ENCODE peak calls at places on chromosomes 11 and 22, in nine cellular contexts. B, D, O, F, M, C, H, S and A are unnamed samples.

GRCh38 chr11:12581923-12582322 is 92.3 kb upstream of the TEAD1 start:
- DNase-seq in B (no peak), D (peak; percentile 3), O (peak; percentile 38), F (no peak), M (peak; percentile 56), C (no peak), H (no peak), S (no peak), A (no peak)

GRCh38 chr22:44936201-44936600 is 73.6 kb downstream of the PHF21B start:
- DNase-seq in B (no peak), D (no peak), O (no peak), F (no peak), M (no peak), C (no peak), H (no peak), S (no peak), A (no peak)

GRCh38 chr22:36368359-36368983 is 19.3 kb downstream of the MYH9 start:
- DNase-seq in B (no peak), D (peak; percentile 76), O (no peak), F (peak; percentile 81), M (peak; percentile 57), C (peak; percentile 73), H (no peak), S (peak; percentile 77), A (no peak)

GRCh38 chr11:128552783-128553661 is 34.3 kb downstream of the ETS1 start:
- DNase-seq in B (peak; percentile 95), D (no peak), O (no peak), F (no peak), M (no peak), C (no peak), H (no peak), S (no peak), A (peak; percentile 84)

GRCh38 chr22:50729391-50730012 is 8.5 kb upstream of the ACR start:
- DNase-seq in B (no peak), D (no peak), O (no peak), F (no peak), M (no peak), C (peak; percentile 14), H (no peak), S (no peak), A (no peak)

GRCh38 chr22:46262449-46263207 is 515 bp downstream of the PKDREJ start:
- DNase-seq in B (no peak), D (peak; percentile 53), O (no peak), F (no peak), M (no peak), C (peak; percentile 80), H (peak; percentile 90), S (no peak), A (no peak)

GRCh38 chr11:45155058-45155551 is 8.7 kb downstream of the PRDM11 start:
- DNase-seq in B (no peak), D (no peak), O (no peak), F (no peak), M (no peak), C (no peak), H (no peak), S (no peak), A (no peak)

GRCh38 chr22:46766611-46767010 is 4.2 kb downstream of the TBC1D22A start:
- DNase-seq in B (no peak), D (no peak), O (no peak), F (no peak), M (no peak), C (no peak), H (no peak), S (no peak), A (no peak)

GRCh38 chr11:65964906-65965305 is 3.4 kb downstream of the SART1 start:
- DNase-seq in B (no peak), D (no peak), O (no peak), F (no peak), M (no peak), C (no peak), H (no peak), S (no peak), A (no peak)

GRCh38 chr11:35641206-35641885 is 21.2 kb upstream of the TRIM44 start:
- DNase-seq in B (no peak), D (peak; percentile 64), O (no peak), F (no peak), M (no peak), C (no peak), H (no peak), S (no peak), A (no peak)

GRCh38 chr11:117290809-117291396 is at the start of gene BACE1-AS:
- DNase-seq in B (no peak), D (no peak), O (no peak), F (no peak), M (no peak), C (no peak), H (no peak), S (no peak), A (no peak)

GRCh38 chr22:44931077-44931540 is 78.7 kb downstream of the PHF21B start:
- DNase-seq in B (no peak), D (no peak), O (no peak), F (peak; percentile 97), M (no peak), C (no peak), H (no peak), S (no peak), A (no peak)

GRCh38 chr11:14114269-14114668 is 151.7 kb downstream of the SPON1 start:
- DNase-seq in B (no peak), D (peak; percentile 13), O (no peak), F (no peak), M (no peak), C (no peak), H (no peak), S (no peak), A (no peak)

GRCh38 chr11:44133335-44133946 is 38.0 kb downstream of the EXT2 start:
- DNase-seq in B (no peak), D (peak; percentile 64), O (no peak), F (peak; percentile 43), M (peak; percentile 47), C (no peak), H (no peak), S (peak; percentile 32), A (peak; percentile 31)

DNA sequence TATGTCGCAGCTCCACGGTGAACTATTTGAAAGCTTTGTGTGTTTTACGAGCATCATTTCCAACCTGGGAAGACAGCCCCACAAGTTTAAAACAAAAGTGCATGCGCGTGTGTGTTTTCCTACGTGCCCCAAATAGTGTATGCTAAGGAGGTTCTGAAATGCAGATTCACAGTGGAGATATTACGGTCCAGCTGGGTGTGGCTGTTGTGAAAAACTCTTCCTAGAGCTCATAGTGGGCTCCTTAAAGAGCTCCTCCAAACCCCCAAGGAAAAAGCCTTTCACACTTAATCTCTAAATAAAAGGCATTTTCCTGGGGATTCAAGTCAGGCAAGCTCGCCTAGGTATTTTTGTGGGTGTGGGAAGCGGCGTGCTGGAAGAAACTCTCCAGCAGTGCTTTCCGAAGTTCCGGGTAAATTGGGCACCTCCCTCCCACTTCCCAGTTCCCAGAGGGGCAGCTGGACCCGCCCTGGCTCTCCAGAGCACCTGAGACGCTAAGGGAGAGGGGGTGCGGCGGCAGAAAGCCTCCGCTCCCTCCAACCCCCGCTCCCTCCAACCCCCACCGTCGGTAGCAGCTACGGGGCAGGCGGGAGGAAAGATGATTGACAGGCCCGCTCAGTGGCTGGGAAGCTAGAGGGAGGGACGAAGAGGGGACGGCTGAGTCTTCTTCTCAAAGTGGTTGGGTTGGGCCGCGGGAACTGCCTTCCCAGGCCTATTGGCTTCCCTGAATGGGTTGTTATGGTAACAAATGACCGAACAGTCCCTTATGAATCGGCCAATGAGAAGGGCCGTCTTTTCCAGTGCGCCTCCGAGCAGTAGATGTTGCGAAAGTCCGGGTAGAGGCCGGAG is 558 bp upstream of the PCF11 start:
- DNase-seq in B (peak; percentile 100), D (peak; percentile 100), O (peak; percentile 99), F (peak; percentile 93), M (peak; percentile 100), C (peak; percentile 97), H (peak; percentile 88), S (peak; percentile 93), A (peak; percentile 100)
- TF ChIP-seq MAX in B (no peak), D (no peak), O (peak; percentile 50), F (peak; percentile 42), M (no peak), C (no peak), H (no peak), S (no peak), A (no peak)

GRCh38 chr11:86735462-86736302 is 63.3 kb upstream of the ME3 start:
- DNase-seq in B (no peak), D (peak; percentile 78), O (no peak), F (no peak), M (peak; percentile 95), C (no peak), H (no peak), S (no peak), A (no peak)
- TF ChIP-seq MAX in B (no peak), D (no peak), O (no peak), F (peak; percentile 55), M (peak; percentile 37), C (no peak), H (no peak), S (no peak), A (no peak)

GRCh38 chr11:37110383-37110782 is 512.3 kb upstream of the RAG2 start:
- DNase-seq in B (no peak), D (no peak), O (no peak), F (no peak), M (no peak), C (no peak), H (no peak), S (no peak), A (no peak)

GRCh38 chr11:37107415-37107814 is 509.4 kb upstream of the RAG2 start:
- DNase-seq in B (no peak), D (no peak), O (no peak), F (no peak), M (no peak), C (no peak), H (no peak), S (no peak), A (no peak)

GRCh38 chr11:37108436-37109204 is 510.6 kb upstream of the RAG2 start:
- DNase-seq in B (no peak), D (no peak), O (no peak), F (no peak), M (no peak), C (no peak), H (no peak), S (no peak), A (peak; percentile 10)

GRCh38 chr11:37105456-37105855 is 507.4 kb upstream of the RAG2 start:
- DNase-seq in B (no peak), D (no peak), O (no peak), F (no peak), M (no peak), C (no peak), H (no peak), S (no peak), A (no peak)

DNA sequence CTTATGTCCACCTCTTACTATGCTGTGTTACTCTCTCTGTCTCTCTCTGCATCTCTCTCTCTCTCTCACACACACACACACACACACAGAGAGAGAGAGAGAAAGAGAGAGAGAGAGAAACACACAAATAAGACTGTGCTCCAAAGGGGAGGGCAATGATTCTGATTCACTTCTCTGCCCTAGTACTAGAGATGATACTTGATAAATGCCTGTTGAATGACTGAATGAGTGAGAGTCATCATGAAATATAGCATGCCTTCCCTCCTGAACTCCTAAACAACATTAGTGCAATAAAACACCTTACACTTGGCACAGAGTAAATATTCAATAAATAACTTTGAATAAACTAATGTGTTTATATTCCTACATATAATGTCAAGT is 511.2 kb upstream of the RAG2 start:
- DNase-seq in B (no peak), D (no peak), O (no peak), F (no peak), M (no peak), C (no peak), H (no peak), S (no peak), A (no peak)
- TF ChIP-seq MAX in B (no peak), D (no peak), O (no peak), F (no peak), M (no peak), C (no peak), H (no peak), S (no peak), A (no peak)

GRCh38 chr11:130523609-130524008 is 75.2 kb downstream of the ADAMTS15 start:
- DNase-seq in B (no peak), D (no peak), O (no peak), F (no peak), M (no peak), C (no peak), H (no peak), S (no peak), A (no peak)
- TF ChIP-seq MAX in B (no peak), D (no peak), O (no peak), F (no peak), M (no peak), C (no peak), H (peak; percentile 44), S (no peak), A (no peak)